ENCODE peak calls at places on chromosomes 3 and 15, in four cellular contexts. J is astrocyte of the spinal cord, M is T-cell, K is non-pigmented ciliary epithelial cell. W is an unnamed sample.

GRCh38 chr15:77507911-77508310 is 87.2 kb downstream of the HMG20A start:
- DNase-seq in J (peak; percentile 52), M (no peak), K (no peak), W (no peak)

GRCh38 chr3:134086616-134087015 is 56.9 kb upstream of the SLCO2A1 start:
- DNase-seq in J (no peak), M (no peak), K (no peak), W (no peak)

GRCh38 chr15:101024111-101024695 is 105.0 kb downstream of the LRRK1 start:
- DNase-seq in J (peak; percentile 90), M (no peak), K (peak; percentile 27), W (peak; percentile 62)

GRCh38 chr15:90301901-90302300 is 36.4 kb downstream of the NGRN start:
- DNase-seq in J (no peak), M (no peak), K (no peak), W (no peak)

GRCh38 chr3:127712461-127712860 is 39.7 kb downstream of the ABTB1 start:
- DNase-seq in J (no peak), M (no peak), K (no peak), W (no peak)

GRCh38 chr15:35444557-35445204 is 101.3 kb downstream of the DPH6 start:
- DNase-seq in J (peak; percentile 61), M (no peak), K (no peak), W (peak; percentile 37)

GRCh38 chr3:25476639-25477038 is 48.6 kb downstream of the RARB start:
- DNase-seq in J (peak; percentile 71), M (no peak), K (no peak), W (no peak)

GRCh38 chr3:119279101-119279554 is 15.1 kb upstream of the ARHGAP31 start:
- DNase-seq in J (no peak), M (no peak), K (no peak), W (no peak)

GRCh38 chr3:40847571-40847992 is 322.8 kb downstream of the ZNF621 start:
- DNase-seq in J (peak; percentile 88), M (no peak), K (peak; percentile 54), W (peak; percentile 95)

GRCh38 chr15:78991476-78991875 is 46.6 kb upstream of the CTSH start:
- DNase-seq in J (no peak), M (no peak), K (no peak), W (no peak)

GRCh38 chr3:24305795-24306467 is 188.7 kb downstream of the THRB start:
- DNase-seq in J (peak; percentile 33), M (no peak), K (no peak), W (no peak)

GRCh38 chr3:33061782-33062181 is 35.2 kb downstream of the GLB1 start:
- DNase-seq in J (peak; percentile 55), M (no peak), K (peak; percentile 65), W (no peak)

GRCh38 chr3:10508619-10509260 is 3.4 kb upstream of the ATP2B2 start:
- DNase-seq in J (no peak), M (no peak), K (no peak), W (no peak)

GRCh38 chr3:164673738-164674137 is 404.6 kb downstream of the SI start:
- DNase-seq in J (no peak), M (no peak), K (no peak), W (no peak)

GRCh38 chr15:42719051-42719450 is 17.9 kb downstream of the CDAN1 start:
- DNase-seq in J (no peak), M (no peak), K (no peak), W (no peak)

GRCh38 chr15:42065478-42065877 is 28.9 kb downstream of the PLA2G4D start:
- DNase-seq in J (no peak), M (no peak), K (no peak), W (no peak)